ENCODE peak calls at places on chromosomes 3 and 15, in six cellular contexts. Q is IMR-90, L is H9, X is trophoblast cell, I is mesenchymal stem cell, O is H1. P is an unnamed sample.
A peak's percentile ranks its signal among the peaks of the same experiment; 100 is the strongest.

GRCh38 chr15:92012368-92012629 is 158.8 kb downstream of the SLCO3A1 start:
- DNase-seq in L (no peak), X (no peak), O (no peak), I (no peak), Q (peak; percentile 12), P (no peak)

GRCh38 chr15:45645026-45645980 is 10.5 kb downstream of the SQOR start:
- DNase-seq in Q (peak; percentile 86), L (no peak), I (peak; percentile 62), O (no peak), X (no peak), P (no peak)

GRCh38 chr15:71572452-71573053 is 237.8 kb upstream of the NR2E3 start:
- DNase-seq in O (no peak), I (no peak), L (peak; percentile 78), X (no peak), Q (no peak), P (no peak)

GRCh38 chr3:172524611-172525010 is 1.4 kb upstream of the TNFSF10 start:
- DNase-seq in L (no peak), Q (peak; percentile 86), X (no peak), O (no peak), I (no peak), P (no peak)

GRCh38 chr3:149314807-149315578 is 18.4 kb downstream of the TM4SF18 start:
- DNase-seq in O (no peak), X (no peak), L (no peak), Q (peak; percentile 82), I (peak; percentile 80), P (no peak)

GRCh38 chr3:64898941-64899340 is 211.1 kb upstream of the ADAMTS9 start:
- DNase-seq in L (no peak), O (no peak), I (no peak), Q (peak; percentile 41), X (no peak), P (no peak)

GRCh38 chr3:70980646-70981031 is 602.9 kb downstream of the FOXP1 start:
- DNase-seq in O (no peak), Q (peak; percentile 36), X (no peak), I (peak; percentile 62), L (no peak), P (no peak)

GRCh38 chr15:55703873-55704285 is 39.1 kb downstream of the PRTG start:
- DNase-seq in O (no peak), X (no peak), I (peak; percentile 60), Q (peak; percentile 4), L (no peak), P (no peak)

GRCh38 chr3:115100806-115101205 is 46.3 kb downstream of the ZBTB20 start:
- DNase-seq in I (no peak), L (no peak), X (no peak), Q (no peak), O (no peak), P (no peak)

GRCh38 chr15:70250208-70251201 is 152.8 kb upstream of the TLE3 start:
- DNase-seq in L (no peak), O (no peak), Q (no peak), X (no peak), I (no peak), P (no peak)

GRCh38 chr15:63369766-63370165 is 11.9 kb downstream of the CA12 start:
- DNase-seq in L (no peak), O (no peak), I (no peak), X (no peak), Q (peak; percentile 49), P (no peak)

GRCh38 chr3:125045194-125045593 is 10.6 kb downstream of the HEG1 start:
- DNase-seq in X (no peak), Q (no peak), O (no peak), L (no peak), I (peak; percentile 51), P (no peak)

GRCh38 chr15:58526647-58527192 is 94.9 kb downstream of the LIPC start:
- DNase-seq in Q (no peak), I (no peak), O (no peak), X (no peak), L (no peak), P (no peak)

GRCh38 chr3:171257251-171258179 is 202.7 kb downstream of the TNIK start:
- DNase-seq in O (no peak), I (no peak), Q (peak; percentile 65), L (no peak), X (no peak), P (no peak)

GRCh38 chr3:87435926-87436630 is 159.7 kb upstream of the POU1F1 start:
- DNase-seq in I (no peak), L (no peak), O (no peak), Q (no peak), X (no peak), P (no peak)

GRCh38 chr3:138186803-138187295 is 252 bp upstream of the ARMC8 start:
- DNase-seq in O (no peak), Q (peak; percentile 83), X (no peak), L (peak; percentile 87), I (no peak), P (no peak)

GRCh38 chr3:143414571-143415253 is 295.1 kb downstream of the CHST2 start:
- DNase-seq in I (no peak), Q (no peak), O (no peak), L (no peak), X (no peak), P (no peak)

GRCh38 chr15:61503383-61503969 is 274.4 kb upstream of the RORA start:
- DNase-seq in I (no peak), Q (no peak), O (no peak), X (no peak), L (no peak), P (no peak)

GRCh38 chr3:165217739-165218138 is 21.6 kb upstream of the SLITRK3 start:
- DNase-seq in L (no peak), X (no peak), O (no peak), Q (no peak), I (no peak), P (no peak)
- H2AFZ ChIP-seq in L (no peak overlapping the region), X (no peak overlapping the region), O (peak overlapping the region; percentile 92), Q (no peak overlapping the region), I (no peak overlapping the region), P (no peak overlapping the region)

GRCh38 chr15:100001405-100001804 is 268.2 kb upstream of the LYSMD4 start:
- DNase-seq in X (no peak), I (no peak), O (no peak), Q (no peak), L (no peak), P (no peak)
- H2BK120ac ChIP-seq in X (no peak overlapping the region), I (no peak overlapping the region), O (no peak overlapping the region), Q (no peak overlapping the region), L (no peak overlapping the region), P (no peak overlapping the region)

DNA sequence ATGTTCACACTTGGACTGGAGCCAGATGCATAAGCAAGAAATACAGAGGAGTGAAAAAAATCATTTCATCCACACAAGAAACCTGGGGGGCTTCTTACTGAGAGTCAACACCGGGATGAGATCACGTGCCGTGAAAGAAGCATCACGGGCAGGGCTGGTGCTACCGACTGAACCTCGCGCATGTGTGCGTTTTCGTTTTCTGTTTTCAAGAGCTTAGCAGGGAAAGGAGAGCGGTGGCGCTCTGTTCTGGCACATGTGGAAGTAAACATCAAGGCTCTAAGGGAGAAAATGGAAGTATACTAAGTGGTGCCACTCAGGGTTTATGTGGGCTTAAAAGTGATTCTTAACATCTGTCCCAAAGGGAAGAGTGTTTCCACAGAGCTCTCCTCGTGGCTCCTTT is 55.9 kb downstream of the VGLL4 start:
- DNase-seq in Q (no peak), O (no peak), I (no peak), L (no peak), X (no peak), P (no peak)
- H3K23ac ChIP-seq in Q (no peak overlapping the region), O (no peak overlapping the region), I (no peak overlapping the region), L (no peak overlapping the region), X (no peak overlapping the region), P (no peak overlapping the region)

DNA sequence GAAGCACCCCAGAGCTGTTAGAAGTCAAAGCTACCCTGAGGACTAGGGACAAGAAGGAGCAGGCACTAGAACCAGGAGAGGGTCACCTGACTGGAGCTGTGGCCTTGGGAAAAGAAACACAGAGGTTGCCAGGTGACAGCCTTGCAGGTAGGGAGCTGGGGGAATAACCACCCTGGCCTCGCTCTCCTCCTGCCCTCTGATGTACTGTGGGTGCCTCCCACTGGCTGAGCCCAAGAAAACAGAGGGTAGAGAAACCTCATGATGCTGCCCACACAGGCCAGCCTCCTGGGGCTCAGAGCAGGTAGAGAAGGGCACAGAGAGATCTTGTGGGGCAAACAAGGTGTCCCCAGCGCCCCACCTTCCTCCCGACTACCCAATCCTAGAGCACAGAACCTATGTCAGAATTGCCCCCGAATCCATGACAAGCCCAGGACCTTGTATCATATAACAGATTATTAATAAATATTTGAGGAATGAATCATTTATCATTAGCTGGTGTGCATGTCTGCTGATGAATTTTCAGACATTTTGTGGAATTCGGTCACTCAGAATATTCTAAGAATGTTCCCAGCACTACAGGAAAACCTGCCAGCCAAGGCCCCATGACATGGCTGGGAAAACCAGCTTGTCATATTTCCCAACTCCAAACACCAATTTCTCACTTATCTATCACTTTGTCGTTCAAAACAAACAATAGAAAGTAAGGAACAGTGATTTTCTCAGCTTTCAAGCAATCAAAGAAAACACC is 59.8 kb upstream of the MEX3B start:
- DNase-seq in Q (peak; percentile 78), L (peak; percentile 74), I (peak; percentile 30), X (peak; percentile 84), O (no peak), P (no peak)
- H2AFZ ChIP-seq in Q (peak overlapping the region; percentile 53), L (no peak overlapping the region), I (no peak overlapping the region), X (no peak overlapping the region), O (no peak overlapping the region), P (no peak overlapping the region)

GRCh38 chr3:29141912-29142262 is 139.0 kb upstream of the RBMS3 start:
- DNase-seq in L (no peak), I (peak; percentile 21), X (no peak), O (no peak), Q (no peak), P (no peak)

GRCh38 chr3:29140706-29141105 is 140.2 kb upstream of the RBMS3 start:
- DNase-seq in Q (peak; percentile 36), X (no peak), I (peak; percentile 62), L (no peak), O (no peak), P (no peak)

GRCh38 chr3:29144361-29144760 is 136.5 kb upstream of the RBMS3 start:
- DNase-seq in X (no peak), I (no peak), L (no peak), Q (no peak), O (no peak), P (no peak)

GRCh38 chr3:29143151-29143550 is 137.7 kb upstream of the RBMS3 start:
- DNase-seq in Q (no peak), L (no peak), I (no peak), O (no peak), X (no peak), P (no peak)

GRCh38 chr3:29141197-29141911 is 139.5 kb upstream of the RBMS3 start:
- DNase-seq in L (no peak), X (no peak), I (peak; percentile 24), Q (peak; percentile 25), O (no peak), P (no peak)
- H2BK120ac ChIP-seq in L (no peak overlapping the region), X (peak overlapping the region; percentile 83), I (no peak overlapping the region), Q (peak overlapping the region; percentile 91), O (no peak overlapping the region), P (no peak overlapping the region)

DNA sequence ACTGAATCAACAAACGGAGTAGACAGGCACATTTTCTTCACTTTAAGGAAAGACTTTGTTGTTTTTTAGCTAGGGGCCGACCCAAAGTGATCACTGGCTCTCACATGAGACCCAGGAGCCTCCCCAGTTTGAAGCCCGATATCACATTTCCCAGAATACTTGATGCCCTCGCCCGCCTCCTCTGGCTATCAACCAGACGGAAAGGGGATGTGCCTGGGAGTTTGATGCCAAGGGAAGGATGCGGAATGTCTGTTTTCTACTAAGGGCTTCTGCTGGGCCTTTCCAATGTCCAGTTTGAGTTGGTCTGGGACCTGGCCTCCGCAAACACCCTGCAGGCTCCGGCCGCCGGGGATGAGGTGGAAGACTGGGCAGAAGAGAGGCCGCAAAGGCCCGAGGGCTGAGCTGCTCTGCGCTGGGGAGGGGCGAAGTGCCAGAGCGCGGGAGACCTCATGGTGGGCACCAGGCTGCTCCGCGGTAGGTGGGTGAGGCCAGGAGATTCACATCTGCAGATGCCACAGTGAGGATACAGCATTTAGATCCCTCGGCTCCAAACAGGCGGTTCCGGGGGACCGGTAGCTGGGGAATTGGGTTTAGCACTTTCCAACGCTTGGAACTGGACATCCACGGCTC is 490 bp upstream of the ZNF774 start:
- DNase-seq in O (peak; percentile 92), L (no peak), Q (no peak), I (no peak), X (no peak), P (no peak)
- H3K23ac ChIP-seq in O (no peak overlapping the region), L (no peak overlapping the region), Q (no peak overlapping the region), I (no peak overlapping the region), X (no peak overlapping the region), P (no peak overlapping the region)

P was measured in neuronal stem cell.